ENCODE peak calls at places on chromosomes 13 and 19, in four cellular contexts. U is esophagus squamous epithelium, S is lung, X is PC-9. B is an unnamed sample.
A peak's percentile ranks its signal among the peaks of the same experiment; 100 is the strongest.

GRCh38 chr13:28584873-28585317 is 74.0 kb upstream of the POMP start:
- DNase-seq in U (no peak), S (no peak), X (no peak), B (no peak)

GRCh38 chr13:50149143-50149703 is 134.0 kb downstream of the KCNRG start:
- DNase-seq in U (no peak), S (no peak), X (peak; percentile 10), B (no peak)

GRCh38 chr13:112583592-112584277 is 4.2 kb downstream of the TUBGCP3 start:
- DNase-seq in U (no peak), S (peak; percentile 67), X (no peak), B (no peak)

GRCh38 chr19:44367024-44367423 is 10.5 kb upstream of the ZNF112 start:
- DNase-seq in U (no peak), S (no peak), X (peak; percentile 68), B (no peak)

GRCh38 chr19:53594811-53595509 is 36.8 kb upstream of the DPRX start:
- DNase-seq in U (no peak), S (no peak), X (no peak), B (no peak)

GRCh38 chr13:99434258-99434788 is 66.9 kb upstream of the TM9SF2 start:
- DNase-seq in U (no peak), S (no peak), X (no peak), B (no peak)

GRCh38 chr13:41315466-41316047 is 4.5 kb downstream of the NAA16 start:
- DNase-seq in U (no peak), S (no peak), X (no peak), B (no peak)

GRCh38 chr13:44932850-44933251 is 56.4 kb downstream of the NUFIP1 start:
- DNase-seq in U (no peak), S (no peak), X (no peak), B (no peak)

GRCh38 chr13:28128030-28128429 is 10.3 kb upstream of the PAN3 start:
- DNase-seq in U (no peak), S (no peak), X (no peak), B (no peak)

GRCh38 chr19:36213793-36214387 is 575 bp downstream of the ZNF565 start:
- DNase-seq in U (no peak), S (no peak), X (no peak), B (no peak)

GRCh38 chr13:32261567-32261966 is 53.6 kb downstream of the ZAR1L start:
- DNase-seq in U (no peak), S (peak; percentile 72), X (no peak), B (peak; percentile 90)

GRCh38 chr19:19502808-19503602 is 12.3 kb downstream of the TSSK6 start:
- DNase-seq in U (no peak), S (no peak), X (no peak), B (no peak)

GRCh38 chr13:30780338-30780981 is 45.1 kb downstream of the ALOX5AP start:
- DNase-seq in U (no peak), S (no peak), X (no peak), B (no peak)

GRCh38 chr13:102807699-102808098 is 8.8 kb downstream of the BIVM start:
- DNase-seq in U (no peak), S (no peak), X (no peak), B (no peak)

GRCh38 chr13:108657520-108657919 is 28.1 kb downstream of the MYO16 start:
- DNase-seq in U (no peak), S (no peak), X (no peak), B (no peak)

GRCh38 chr13:29449726-29450125 is 145.8 kb downstream of the SLC7A1 start:
- DNase-seq in U (no peak), S (no peak), X (no peak), B (no peak)

DNA sequence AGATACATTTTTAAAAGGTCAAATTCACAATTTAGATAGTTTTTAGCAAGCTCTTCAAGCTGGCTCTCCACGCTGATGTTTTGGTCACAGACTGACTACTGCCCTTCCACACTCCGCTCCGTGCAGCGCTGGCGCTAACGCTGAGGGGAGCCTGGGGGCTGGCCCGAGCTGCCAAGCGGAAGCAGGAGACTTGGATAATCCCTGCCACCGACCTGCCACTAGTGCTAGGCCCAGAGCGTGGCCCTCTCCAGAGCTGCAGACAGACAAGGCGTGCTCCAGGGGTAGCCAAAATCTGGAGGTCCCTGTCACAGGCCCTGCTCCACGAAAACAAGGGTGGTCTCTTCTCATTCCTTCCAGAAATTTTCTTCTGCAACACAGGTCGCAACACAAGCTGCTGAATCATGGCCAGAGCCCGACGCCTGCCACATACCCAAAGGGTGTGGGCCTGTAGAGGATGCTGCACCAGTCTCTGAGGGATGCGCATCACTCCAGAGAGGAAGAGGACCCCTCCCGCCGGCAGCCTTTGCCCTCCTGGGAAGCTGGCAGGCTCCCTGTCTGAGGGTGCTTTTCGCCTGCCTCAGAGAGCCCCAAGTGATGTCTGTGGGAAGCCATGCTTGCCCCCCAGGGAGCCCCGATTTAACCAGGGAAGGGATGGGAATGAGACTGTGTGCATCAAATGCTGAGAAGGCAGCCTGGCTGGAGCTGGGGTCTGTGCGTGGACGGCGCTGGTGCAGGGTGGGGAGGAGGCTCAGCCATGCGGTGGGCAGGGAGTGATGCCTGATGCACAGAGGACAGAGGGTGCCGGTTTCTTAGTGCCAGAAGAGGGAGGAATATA is 21.6 kb downstream of the CAPS start:
- DNase-seq in U (no peak), S (no peak), X (no peak), B (no peak)
- H3K4me3 ChIP-seq in U (no peak overlapping the region), S (no peak overlapping the region), X (no peak overlapping the region), B (no peak overlapping the region)

GRCh38 chr13:43100667-43101066 is 77.3 kb downstream of the DNAJC15 start:
- DNase-seq in U (no peak), S (no peak), X (no peak), B (no peak)

GRCh38 chr13:43094901-43095300 is 71.5 kb downstream of the DNAJC15 start:
- DNase-seq in U (no peak), S (no peak), X (no peak), B (no peak)

GRCh38 chr13:43095771-43096719 is 72.7 kb downstream of the DNAJC15 start:
- DNase-seq in U (no peak), S (no peak), X (no peak), B (no peak)
- H3K4me1 ChIP-seq in U (peaks cover 6% of the 10 kb centered on the region), S (peaks cover 1% of the 10 kb centered on the region), X (no peaks in the 10 kb centered on the region), B (no peaks in the 10 kb centered on the region)

DNA sequence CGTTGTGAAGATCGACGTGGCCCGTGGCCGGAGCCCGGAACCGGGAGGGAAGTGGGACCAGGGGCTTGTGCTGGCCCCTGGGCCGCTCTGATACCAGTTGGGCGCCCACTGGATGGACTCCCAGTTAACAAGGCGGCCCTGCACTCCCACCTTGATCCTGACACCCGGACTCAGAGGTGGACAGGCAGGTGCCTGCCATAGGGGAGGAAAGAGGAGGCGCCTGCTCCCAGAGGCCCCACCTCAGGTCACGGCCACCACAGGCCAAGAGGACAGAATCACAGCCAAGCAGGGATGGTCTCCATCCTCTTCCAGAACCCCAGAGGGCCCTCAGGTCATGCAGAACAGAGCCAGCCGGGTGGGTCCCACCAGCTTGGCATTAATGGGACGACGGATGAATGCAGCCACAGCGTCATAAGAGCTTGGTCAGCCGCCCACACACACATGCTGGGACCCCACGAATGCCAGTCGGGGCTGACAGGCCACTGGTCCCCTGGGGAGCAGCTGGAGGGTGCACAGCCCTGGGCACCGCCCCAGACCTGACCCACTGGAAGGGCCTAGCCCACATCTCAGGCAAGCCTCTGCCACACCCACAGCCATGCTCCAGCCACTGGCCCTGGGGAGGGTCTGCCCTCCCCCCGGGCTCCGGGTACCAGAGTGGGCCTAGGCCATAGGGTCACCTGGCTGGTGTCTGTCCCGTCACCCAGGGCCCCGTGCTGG is 9.6 kb upstream of the KLF16 start:
- DNase-seq in U (no peak), S (no peak), X (no peak), B (no peak)
- H3K4me3 ChIP-seq in U (peak overlapping the region; percentile 54), S (peak overlapping the region; percentile 32), X (no peak overlapping the region), B (no peak overlapping the region)

GRCh38 chr19:1399745-1400144 is 1.6 kb downstream of the GAMT start:
- DNase-seq in U (no peak), S (no peak), X (no peak), B (no peak)
- H3K4me1 ChIP-seq in U (peaks cover 72% of the 10 kb centered on the region), S (peaks cover 12% of the 10 kb centered on the region), X (no peaks in the 10 kb centered on the region), B (no peaks in the 10 kb centered on the region)

DNA sequence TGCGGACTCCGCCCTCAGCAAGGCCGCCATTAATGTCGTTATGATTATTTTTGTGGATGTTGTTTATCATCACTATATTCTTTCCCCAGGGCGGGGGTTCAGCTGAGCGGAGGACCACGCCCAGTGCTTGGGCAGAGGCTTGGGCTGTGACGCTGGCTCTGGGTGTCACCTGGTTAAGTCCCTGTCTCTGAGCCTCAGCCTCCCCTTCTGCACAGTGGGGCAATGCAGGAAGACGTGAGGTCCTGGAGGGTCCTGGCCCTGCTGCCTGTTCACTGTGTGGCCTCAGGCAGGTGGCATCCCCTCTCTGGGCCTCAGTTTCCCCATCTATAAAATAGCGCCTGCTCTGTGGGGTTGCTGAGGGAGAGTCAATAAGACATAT is 32.5 kb downstream of the NFIC start:
- DNase-seq in U (no peak), S (no peak), X (no peak), B (no peak)
- H3K4me3 ChIP-seq in U (peak overlapping the region; percentile 59), S (no peak overlapping the region), X (no peak overlapping the region), B (no peak overlapping the region)

GRCh38 chr13:74128171-74128767 is 5.9 kb downstream of the KLF12 start:
- DNase-seq in U (no peak), S (no peak), X (no peak), B (no peak)
- H3K4me1 ChIP-seq in U (peaks cover 40% of the 10 kb centered on the region), S (peaks cover 2% of the 10 kb centered on the region), X (no peaks in the 10 kb centered on the region), B (peaks cover 41% of the 10 kb centered on the region)

GRCh38 chr19:10061717-10062310 is 24.3 kb upstream of the SHFL start:
- DNase-seq in U (no peak), S (no peak), X (no peak), B (no peak)
- H3K4me3 ChIP-seq in U (no peak overlapping the region), S (no peak overlapping the region), X (no peak overlapping the region), B (no peak overlapping the region)

B was measured in right atrium auricular region.